ENCODE peak calls at places on chromosome 7, in ten cellular contexts. E is transverse colon, I is H1, F is HepG2, B is stomach, G is Panc1, N is breast epithelium, J is suprapubic skin, A is endothelial cell of umbilical vein, U is spleen. K is an unnamed sample.

GRCh38 chr7:94561841-94562514 is 52.4 kb downstream of the CASD1 start:
- DNase-seq in E (no peak), I (no peak), F (peak; percentile 97), B (no peak), G (no peak), N (no peak), J (no peak), A (peak; percentile 22), U (no peak), K (no peak)

GRCh38 chr7:85234746-85235145 is 47.9 kb upstream of the SEMA3D start:
- DNase-seq in E (no peak), I (no peak), F (no peak), B (no peak), G (no peak), N (no peak), J (no peak), A (no peak), U (peak; percentile 12), K (no peak)

GRCh38 chr7:50952120-50952519 is 169.4 kb upstream of the GRB10 start:
- DNase-seq in E (no peak), I (no peak), F (no peak), B (no peak), G (no peak), N (no peak), J (no peak), A (no peak), U (no peak), K (no peak)

GRCh38 chr7:30977896-30978564 is 14.3 kb downstream of the GHRHR start:
- DNase-seq in E (peak; percentile 72), I (peak; percentile 79), F (peak; percentile 32), B (peak; percentile 57), G (no peak), N (no peak), J (peak; percentile 45), A (peak; percentile 26), U (no peak), K (peak; percentile 26)

GRCh38 chr7:18003286-18003685 is 24.4 kb downstream of the PRPS1L1 start:
- DNase-seq in E (no peak), I (no peak), F (no peak), B (no peak), G (no peak), N (no peak), J (no peak), A (no peak), U (no peak), K (no peak)

GRCh38 chr7:120985130-120985758 is 3.3 kb upstream of the CPED1 start:
- DNase-seq in E (no peak), I (no peak), F (no peak), B (no peak), G (no peak), N (no peak), J (no peak), A (no peak), U (no peak), K (no peak)

GRCh38 chr7:100124301-100125229 is 2.2 kb upstream of the MBLAC1 start:
- DNase-seq in E (peak; percentile 50), I (no peak), F (no peak), B (no peak), G (no peak), N (no peak), J (no peak), A (no peak), U (no peak), K (no peak)

GRCh38 chr7:89238156-89238555 is 442.6 kb upstream of the TEX47 start:
- DNase-seq in E (no peak), I (no peak), F (no peak), B (no peak), G (no peak), N (no peak), J (no peak), A (no peak), U (no peak), K (no peak)

GRCh38 chr7:44445986-44446671 is 44.3 kb downstream of the NUDCD3 start:
- DNase-seq in E (no peak), I (no peak), F (no peak), B (no peak), G (no peak), N (no peak), J (no peak), A (no peak), U (no peak), K (no peak)

GRCh38 chr7:30905078-30906012 is 6.3 kb upstream of the AQP1 start:
- DNase-seq in E (peak; percentile 38), I (no peak), F (no peak), B (no peak), G (no peak), N (no peak), J (no peak), A (no peak), U (no peak), K (no peak)

GRCh38 chr7:135650831-135651573 is 11.3 kb upstream of the STMP1 start:
- DNase-seq in E (no peak), I (no peak), F (no peak), B (no peak), G (no peak), N (no peak), J (no peak), A (no peak), U (no peak), K (peak; percentile 34)

GRCh38 chr7:34236839-34237492 is 331.6 kb downstream of the BMPER start:
- DNase-seq in E (no peak), I (no peak), F (no peak), B (no peak), G (no peak), N (no peak), J (no peak), A (no peak), U (no peak), K (no peak)

GRCh38 chr7:139566075-139566474 is 42.6 kb downstream of the CLEC2L start:
- DNase-seq in E (no peak), I (no peak), F (no peak), B (no peak), G (no peak), N (no peak), J (peak; percentile 65), A (no peak), U (peak; percentile 27), K (no peak)

GRCh38 chr7:96316949-96317348 is 4.9 kb downstream of the SLC25A13 start:
- DNase-seq in E (no peak), I (no peak), F (no peak), B (no peak), G (no peak), N (no peak), J (no peak), A (no peak), U (no peak), K (no peak)

GRCh38 chr7:130668258-130669050 is at the start of gene COPG2:
- DNase-seq in E (peak; percentile 89), I (peak; percentile 92), F (peak; percentile 69), B (peak; percentile 89), G (peak; percentile 35), N (peak; percentile 75), J (peak; percentile 84), A (peak; percentile 91), U (peak; percentile 96), K (peak; percentile 74)
- TF ChIP-seq POLR2AphosphoS5 in E (peak; percentile 47), I (no peak), F (peak; percentile 75), B (no peak), G (peak; percentile 77), N (peak; percentile 60), J (no peak), A (peak; percentile 86), U (peak; percentile 91), K (peak; percentile 36)

DNA sequence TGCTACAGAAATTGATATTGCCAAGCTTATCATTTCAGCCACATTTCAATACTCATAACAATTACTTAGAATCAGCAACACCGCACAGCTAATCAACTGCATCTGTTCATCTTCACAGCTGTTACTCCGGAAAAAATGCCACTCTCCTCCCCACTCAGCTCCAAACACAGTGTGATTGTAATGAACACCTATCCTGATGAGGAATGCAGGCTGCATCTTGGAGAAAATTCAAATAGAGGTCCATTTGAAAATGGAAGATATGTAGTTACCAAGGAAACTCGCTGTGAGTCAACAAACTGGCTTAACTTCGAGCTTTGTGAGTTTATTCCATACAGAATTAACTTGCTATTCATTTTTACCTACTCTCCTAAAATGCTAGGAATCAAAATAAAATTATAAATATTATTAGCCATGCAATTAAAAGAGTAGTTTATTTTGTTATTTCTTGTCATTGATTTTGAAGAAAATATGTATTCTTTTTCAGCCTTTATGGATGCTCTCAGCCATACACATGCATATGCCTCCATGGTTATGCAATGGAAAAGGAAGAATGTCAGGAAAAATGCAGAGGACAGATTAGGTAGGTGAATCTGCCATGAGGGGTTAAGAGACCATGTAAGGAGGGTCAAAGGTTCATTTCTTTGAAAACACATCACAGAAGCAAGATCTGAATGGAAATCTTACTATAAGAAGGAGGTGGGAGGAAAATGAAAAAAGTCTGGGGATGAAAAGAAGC is 267.2 kb downstream of the POM121L12 start:
- DNase-seq in E (no peak), I (no peak), F (no peak), B (no peak), G (no peak), N (no peak), J (no peak), A (no peak), U (no peak), K (no peak)
- H3K27me3 ChIP-seq in E (no peaks in the 10 kb centered on the region), I (no peaks in the 10 kb centered on the region), F (no peaks in the 10 kb centered on the region), B (no peaks in the 10 kb centered on the region), G (no peaks in the 10 kb centered on the region), N (no peaks in the 10 kb centered on the region), J (no peaks in the 10 kb centered on the region), A (no peaks in the 10 kb centered on the region), U (no peaks in the 10 kb centered on the region), K (no peaks in the 10 kb centered on the region)

DNA sequence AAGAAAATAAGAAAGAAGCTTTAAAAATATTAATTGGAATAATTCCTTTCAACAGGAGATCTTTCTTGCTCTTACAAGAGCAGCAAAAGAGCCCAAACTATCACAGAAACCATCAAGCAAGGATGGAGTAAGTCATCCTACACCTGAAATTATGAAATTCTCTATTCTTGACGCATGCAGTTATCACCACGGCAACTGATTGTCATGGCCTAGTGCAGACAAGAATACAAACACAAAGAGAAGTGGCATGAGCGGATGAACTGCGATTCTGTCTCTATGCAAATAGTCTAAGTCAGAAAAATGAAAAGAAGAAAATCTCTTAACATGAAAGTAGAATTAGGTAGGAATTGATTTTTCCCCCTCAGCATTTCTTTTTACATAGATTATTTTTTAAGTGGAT is 54.8 kb upstream of the SLC35B4 start:
- DNase-seq in E (no peak), I (no peak), F (no peak), B (no peak), G (no peak), N (no peak), J (no peak), A (no peak), U (no peak), K (no peak)
- TF ChIP-seq POLR2AphosphoS5 in E (no peak), I (no peak), F (no peak), B (no peak), G (no peak), N (no peak), J (no peak), A (no peak), U (no peak), K (no peak)

DNA sequence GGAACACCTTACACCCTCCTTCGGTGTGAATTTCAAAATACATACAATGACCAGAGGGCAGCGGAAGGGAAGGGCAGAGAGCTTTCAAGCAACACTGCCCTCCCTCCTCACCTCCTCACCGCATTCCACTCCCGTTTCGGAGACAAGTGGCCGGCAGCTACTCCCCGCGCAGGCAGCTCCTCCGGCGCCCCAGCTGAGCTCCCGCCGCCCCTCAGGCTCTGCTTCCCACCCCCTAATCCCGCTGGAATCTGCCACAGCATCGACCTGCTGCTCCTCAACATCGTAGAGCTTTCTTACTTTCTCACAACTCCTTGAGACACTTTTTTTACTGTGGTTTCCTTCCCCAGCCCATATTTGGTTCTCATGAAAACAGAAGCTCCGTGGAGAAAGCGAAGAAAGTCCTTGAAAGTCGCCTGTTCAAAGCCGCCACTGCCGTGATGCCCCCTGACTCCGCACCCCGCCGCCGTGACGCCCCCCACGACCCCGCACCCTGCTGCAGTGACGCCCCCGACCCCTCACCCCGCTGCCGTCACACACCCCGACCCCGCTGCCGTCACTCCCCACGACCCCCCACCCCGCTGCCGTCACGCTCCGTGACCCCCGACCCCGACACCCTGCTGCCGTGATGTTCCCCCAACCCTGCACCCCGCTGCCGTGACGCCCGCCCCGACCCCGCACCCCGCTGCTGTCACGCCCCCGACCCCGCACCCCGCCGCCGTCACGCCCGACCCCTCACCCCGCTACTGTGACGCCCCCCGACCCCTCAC is 14.5 kb upstream of the GPER1 start:
- DNase-seq in E (no peak), I (no peak), F (no peak), B (no peak), G (no peak), N (no peak), J (no peak), A (no peak), U (no peak), K (no peak)
- H3K27me3 ChIP-seq in E (no peaks in the 10 kb centered on the region), I (no peaks in the 10 kb centered on the region), F (no peaks in the 10 kb centered on the region), B (no peaks in the 10 kb centered on the region), G (no peaks in the 10 kb centered on the region), N (no peaks in the 10 kb centered on the region), J (no peaks in the 10 kb centered on the region), A (no peaks in the 10 kb centered on the region), U (no peaks in the 10 kb centered on the region), K (no peaks in the 10 kb centered on the region)

K was measured in HL-60.